ENCODE peak calls at places on chromosome 6, in nine cellular contexts. C is activated naive CD8-positive, alpha-beta T cell treated with anti-CD3 and anti-CD28 coated beads, Interleukin-2, amount 50 U/mL, for 24 hours; N is NCI-H1105; H is SHP77; O is HTR-8/SVneo; P is T-helper 1 cell; G is activated T-helper 1 cell treated with Interleukin-2 at 50 U/mL for 16 hours; D is GM19239; V is OCI-LY7. Z is an unnamed sample.

GRCh38 chr6:143691900-143692572 is 14.3 kb downstream of the PHACTR2 start:
- DNase-seq in C (no peak), N (no peak), H (no peak), O (no peak), P (no peak), G (no peak), D (no peak), V (no peak), Z (no peak)

GRCh38 chr6:25038992-25039391 is 103.2 kb upstream of the RIPOR2 start:
- DNase-seq in C (no peak), N (no peak), H (no peak), O (no peak), P (no peak), G (no peak), D (no peak), V (peak), Z (no peak)

GRCh38 chr6:46898011-46898410 is 23.7 kb downstream of the ADGRF5 start:
- DNase-seq in C (no peak), N (no peak), H (no peak), O (no peak), P (no peak), G (no peak), D (no peak), V (no peak), Z (no peak)

GRCh38 chr6:16964553-16965499 is 137.0 kb upstream of the STMND1 start:
- DNase-seq in C (peak), N (peak), H (peak), O (peak), P (peak), G (peak), D (peak), V (peak), Z (no peak)

GRCh38 chr6:43610431-43610830 is 18.6 kb downstream of the GTPBP2 start:
- DNase-seq in C (no peak), N (no peak), H (no peak), O (no peak), P (no peak), G (no peak), D (no peak), V (no peak), Z (no peak)

GRCh38 chr6:53514677-53515076 is 30.2 kb downstream of the GCLC start:
- DNase-seq in C (no peak), N (no peak), H (no peak), O (no peak), P (no peak), G (no peak), D (no peak), V (no peak), Z (no peak)

GRCh38 chr6:25959890-25960531 is 2.6 kb upstream of the TRIM38 start:
- DNase-seq in C (no peak), N (no peak), H (no peak), O (no peak), P (no peak), G (no peak), D (no peak), V (peak), Z (no peak)

GRCh38 chr6:11410539-11411307 is 126.8 kb upstream of the TMEM170B start:
- DNase-seq in C (peak), N (no peak), H (no peak), O (no peak), P (no peak), G (no peak), D (no peak), V (no peak), Z (no peak)

GRCh38 chr6:68691120-68691519 is 56.0 kb downstream of the ADGRB3 start:
- DNase-seq in C (no peak), N (no peak), H (no peak), O (no peak), P (no peak), G (no peak), D (no peak), V (no peak), Z (no peak)

GRCh38 chr6:163355471-163355991 is 59.0 kb upstream of the QKI start:
- DNase-seq in C (no peak), N (no peak), H (no peak), O (peak), P (no peak), G (no peak), D (no peak), V (no peak), Z (no peak)

GRCh38 chr6:133707456-133707855 is 181.5 kb upstream of the TCF21 start:
- DNase-seq in C (no peak), N (no peak), H (no peak), O (peak), P (no peak), G (no peak), D (no peak), V (no peak), Z (peak)

GRCh38 chr6:11632231-11632630 is 94.7 kb downstream of the TMEM170B start:
- DNase-seq in C (no peak), N (no peak), H (no peak), O (no peak), P (no peak), G (no peak), D (no peak), V (no peak), Z (no peak)

GRCh38 chr6:22448311-22448711 is 121.1 kb upstream of the HDGFL1 start:
- DNase-seq in C (no peak), N (no peak), H (no peak), O (peak), P (no peak), G (no peak), D (no peak), V (no peak), Z (no peak)

GRCh38 chr6:112086744-112087135 is 542 bp downstream of the TUBE1 start:
- DNase-seq in C (no peak), N (peak), H (peak), O (peak), P (no peak), G (no peak), D (no peak), V (peak), Z (no peak)

GRCh38 chr6:163834226-163834970 is 419.9 kb downstream of the QKI start:
- DNase-seq in C (no peak), N (no peak), H (no peak), O (no peak), P (no peak), G (no peak), D (no peak), V (no peak), Z (no peak)

GRCh38 chr6:33278392-33278741 is 1.4 kb downstream of the B3GALT4 start:
- DNase-seq in C (no peak), N (no peak), H (no peak), O (no peak), P (no peak), G (no peak), D (no peak), V (no peak), Z (no peak)

GRCh38 chr6:83252717-83253116 is 59.6 kb downstream of the RWDD2A start:
- DNase-seq in C (no peak), N (no peak), H (no peak), O (peak), P (no peak), G (no peak), D (no peak), V (no peak), Z (no peak)

GRCh38 chr6:72620866-72621242 is 1.0 kb upstream of the KCNQ5 start:
- DNase-seq in C (peak), N (no peak), H (no peak), O (no peak), P (peak), G (no peak), D (no peak), V (peak), Z (no peak)

GRCh38 chr6:169014681-169015080 is 239.0 kb downstream of the THBS2 start:
- DNase-seq in C (no peak), N (no peak), H (no peak), O (no peak), P (no peak), G (no peak), D (no peak), V (no peak), Z (no peak)

GRCh38 chr6:163994566-163994965 is 580.0 kb downstream of the QKI start:
- DNase-seq in C (no peak), N (no peak), H (no peak), O (no peak), P (no peak), G (no peak), D (no peak), V (no peak), Z (no peak)

GRCh38 chr6:137722749-137723272 is 144.2 kb upstream of the TNFAIP3 start:
- DNase-seq in C (no peak), N (no peak), H (no peak), O (no peak), P (no peak), G (no peak), D (no peak), V (no peak), Z (no peak)

GRCh38 chr6:143596857-143597256 is 80.9 kb upstream of the PHACTR2 start:
- DNase-seq in C (no peak), N (no peak), H (no peak), O (no peak), P (no peak), G (no peak), D (no peak), V (no peak), Z (no peak)

GRCh38 chr6:43509984-43510826 is at the start of gene LRRC73:
- DNase-seq in C (peak), N (peak), H (peak), O (peak), P (peak), G (peak), D (peak), V (peak), Z (peak)

GRCh38 chr6:42281016-42281533 is 63.4 kb upstream of the MRPS10 start:
- DNase-seq in C (no peak), N (no peak), H (no peak), O (peak), P (no peak), G (no peak), D (no peak), V (no peak), Z (no peak)

GRCh38 chr6:144912474-144912873 is 627.3 kb downstream of the UTRN start:
- DNase-seq in C (no peak), N (no peak), H (no peak), O (peak), P (no peak), G (no peak), D (no peak), V (no peak), Z (no peak)